ENCODE peak calls at places on chromosomes 3 and 15, in seven cellular contexts. R is activated naive CD4-positive, alpha-beta T cell treated with Interleukin-2 at 50 U/mL for 16 hours; W is EH; I is prostate gland; F is adipocyte; B is stimulated activated CD4-positive, alpha-beta T cell treated with anti-CD3 and anti-CD28 coated beads, Interleukin-4, amount 100 ng/mL, for 48 hours; E is dorsolateral prefrontal cortex. U is an unnamed sample.

GRCh38 chr3:69914395-69914794 is 85.1 kb upstream of the SAMMSON start:
- DNase-seq in E (no peak), I (no peak), R (no peak), F (no peak), W (no peak), B (no peak), U (no peak)

GRCh38 chr15:88939486-88939806 is 26.3 kb upstream of the MFGE8 start:
- DNase-seq in W (no peak), I (no peak), F (no peak), B (no peak), R (no peak), E (no peak), U (no peak)

GRCh38 chr3:108489776-108490175 is 20.6 kb downstream of the MYH15 start:
- DNase-seq in I (peak), F (peak), B (peak), E (peak), W (peak), R (peak), U (no peak)

GRCh38 chr3:89762360-89762759 is 654.9 kb downstream of the EPHA3 start:
- DNase-seq in R (no peak), F (no peak), W (no peak), I (no peak), E (no peak), B (no peak), U (no peak)

GRCh38 chr3:14125193-14126016 is 553 bp downstream of the TMEM43 start:
- DNase-seq in I (peak), R (peak), W (peak), F (peak), E (peak), B (peak), U (no peak)

GRCh38 chr15:57526076-57526475 is 65.6 kb upstream of the MYZAP start:
- DNase-seq in I (no peak), W (peak), E (no peak), F (no peak), B (no peak), R (no peak), U (no peak)

GRCh38 chr3:187713504-187713903 is 11.1 kb upstream of the RTP2 start:
- DNase-seq in I (no peak), E (no peak), F (peak), W (peak), R (no peak), B (no peak), U (no peak)

GRCh38 chr15:51226813-51227212 is 111.6 kb downstream of the CYP19A1 start:
- DNase-seq in F (no peak), R (no peak), W (no peak), E (no peak), B (no peak), I (no peak), U (no peak)

GRCh38 chr15:34684351-34684750 is 70.4 kb downstream of the GJD2 start:
- DNase-seq in I (no peak), R (no peak), F (no peak), E (no peak), W (no peak), B (no peak), U (no peak)

GRCh38 chr15:46275701-46276100 is 640.9 kb downstream of the SQOR start:
- DNase-seq in R (no peak), W (no peak), F (no peak), E (no peak), B (no peak), I (no peak), U (no peak)

GRCh38 chr15:67542462-67543347 is at the start of gene MAP2K5:
- DNase-seq in E (peak), I (peak), F (peak), B (peak), R (peak), W (peak), U (no peak)

GRCh38 chr3:3295586-3295985 is 116.1 kb upstream of the CRBN start:
- DNase-seq in W (no peak), I (no peak), R (no peak), B (no peak), E (no peak), F (no peak), U (no peak)

GRCh38 chr3:138465927-138466326 is 31.5 kb downstream of the ESYT3 start:
- DNase-seq in E (no peak), I (no peak), B (no peak), W (no peak), R (no peak), F (no peak), U (no peak)

GRCh38 chr15:27679203-27679602 is 419.9 kb downstream of the OCA2 start:
- DNase-seq in F (no peak), B (no peak), W (no peak), R (no peak), E (no peak), I (no peak), U (no peak)

GRCh38 chr15:19984101-19984500 is 557.5 kb downstream of the GOLGA6L6 start:
- DNase-seq in F (no peak), E (no peak), B (no peak), I (no peak), R (no peak), W (no peak), U (no peak)

GRCh38 chr3:65182085-65182484 is 494.3 kb upstream of the ADAMTS9 start:
- DNase-seq in B (no peak), R (no peak), W (no peak), E (no peak), F (no peak), I (no peak), U (no peak)

GRCh38 chr15:42157981-42158765 is 1.7 kb upstream of the PLA2G4F start:
- DNase-seq in E (peak), W (peak), F (peak), I (no peak), R (no peak), B (no peak), U (no peak)

U was measured in LNCaP clone FGC.